ENCODE peak calls at places on chromosome 22, in four cellular contexts. S, A, O and V are unnamed samples.

GRCh38 chr22:46079093-46079860 is 71.0 kb upstream of the PPARA start:
- DNase-seq in S (peak; percentile 11), A (no peak), O (no peak), V (peak; percentile 22)

GRCh38 chr22:24510694-24511625 is 15.8 kb downstream of the UPB1 start:
- DNase-seq in S (no peak), A (peak; percentile 42), O (peak; percentile 82), V (peak; percentile 89)

GRCh38 chr22:35894937-35895708 is 133.5 kb downstream of the RBFOX2 start:
- DNase-seq in O (peak; percentile 91), S (no peak), A (peak; percentile 79), V (peak; percentile 42)

GRCh38 chr22:37887610-37888378 is 18.3 kb upstream of the MICALL1 start:
- DNase-seq in O (peak; percentile 92), S (peak; percentile 31), A (peak; percentile 81), V (peak; percentile 81)

GRCh38 chr22:39317084-39317755 is 2.2 kb downstream of the RPL3 start:
- DNase-seq in O (no peak), A (no peak), S (no peak), V (no peak)

GRCh38 chr22:42317691-42318547 is 47.5 kb upstream of the TCF20 start:
- DNase-seq in O (no peak), A (no peak), S (no peak), V (no peak)

GRCh38 chr22:36769541-36769940 is 6.4 kb downstream of the IFT27 start:
- DNase-seq in O (no peak), A (no peak), S (no peak), V (no peak)

GRCh38 chr22:40281717-40282116 is 64.6 kb upstream of the ADSL start:
- DNase-seq in S (no peak), O (no peak), A (no peak), V (no peak)

GRCh38 chr22:40922484-40923303 is 28.5 kb upstream of the RBX1 start:
- DNase-seq in O (peak; percentile 83), A (peak; percentile 51), S (no peak), V (peak; percentile 56)

GRCh38 chr22:24289781-24290181 is 19.1 kb downstream of the SPECC1L start:
- DNase-seq in A (no peak), S (no peak), O (peak; percentile 47), V (no peak)

GRCh38 chr22:46596819-46597218 is 23.4 kb upstream of the GRAMD4 start:
- DNase-seq in O (no peak), A (no peak), S (no peak), V (peak; percentile 93)